ENCODE peak calls at places on chromosomes 11 and 22, in ten cellular contexts. H, D, G, S, R, I, E, Q, T and B are unnamed samples.

GRCh38 chr11:73931039-73931645 is 19.7 kb upstream of the DNAJB13 start:
- DNase-seq in H (peak), D (peak), G (peak), S (peak), R (no peak), I (no peak), E (peak), Q (peak), T (no peak), B (no peak)

GRCh38 chr11:134360050-134360835 is 28.5 kb downstream of the GLB1L2 start:
- DNase-seq in H (peak), D (peak), G (peak), S (peak), R (peak), I (peak), E (peak), Q (peak), T (peak), B (peak)

GRCh38 chr22:19287889-19288288 is 3.6 kb downstream of the CLTCL1 start:
- DNase-seq in H (no peak), D (no peak), G (no peak), S (no peak), R (no peak), I (no peak), E (no peak), Q (no peak), T (no peak), B (no peak)

GRCh38 chr11:64660205-64660604 is 62.8 kb downstream of the NRXN2 start:
- DNase-seq in H (no peak), D (no peak), G (no peak), S (no peak), R (no peak), I (no peak), E (no peak), Q (no peak), T (no peak), B (no peak)

GRCh38 chr11:36376888-36377758 is 81.0 kb downstream of the PRR5L start:
- DNase-seq in H (peak), D (peak), G (no peak), S (peak), R (no peak), I (no peak), E (peak), Q (no peak), T (no peak), B (peak)

GRCh38 chr11:118322721-118323120 is 18.2 kb downstream of the CD3E start:
- DNase-seq in H (no peak), D (no peak), G (no peak), S (no peak), R (no peak), I (no peak), E (no peak), Q (no peak), T (no peak), B (no peak)

GRCh38 chr11:61023086-61024035 is 51.9 kb downstream of the CD6 start:
- DNase-seq in H (no peak), D (peak), G (no peak), S (no peak), R (no peak), I (no peak), E (no peak), Q (no peak), T (no peak), B (no peak)

GRCh38 chr22:40951795-40952602 is 821 bp downstream of the RBX1 start:
- DNase-seq in H (no peak), D (no peak), G (no peak), S (no peak), R (no peak), I (no peak), E (peak), Q (no peak), T (no peak), B (no peak)

GRCh38 chr11:133835258-133836075 is 9.8 kb downstream of the SPATA19 start:
- DNase-seq in H (peak), D (no peak), G (peak), S (peak), R (no peak), I (peak), E (peak), Q (peak), T (no peak), B (no peak)

GRCh38 chr11:127003260-127003981 is 2.9 kb upstream of the KIRREL3 start:
- DNase-seq in H (peak), D (no peak), G (no peak), S (peak), R (no peak), I (peak), E (no peak), Q (no peak), T (no peak), B (no peak)

GRCh38 chr22:31628969-31629723 is 32.9 kb downstream of the PISD start:
- DNase-seq in H (no peak), D (no peak), G (no peak), S (no peak), R (no peak), I (no peak), E (no peak), Q (no peak), T (no peak), B (peak)

GRCh38 chr11:72224587-72225410 is at the start of gene INPPL1:
- DNase-seq in H (peak), D (peak), G (no peak), S (peak), R (no peak), I (no peak), E (peak), Q (no peak), T (no peak), B (no peak)

GRCh38 chr11:19077965-19078364 is 17.4 kb upstream of the MRGPRX2 start:
- DNase-seq in H (no peak), D (no peak), G (no peak), S (no peak), R (no peak), I (no peak), E (no peak), Q (no peak), T (no peak), B (no peak)

GRCh38 chr22:22043296-22044078 is 60.9 kb upstream of the TOP3B start:
- DNase-seq in H (no peak), D (no peak), G (no peak), S (no peak), R (no peak), I (no peak), E (no peak), Q (no peak), T (no peak), B (no peak)

GRCh38 chr22:18970948-18971315 is 34.8 kb upstream of the PRODH start:
- DNase-seq in H (no peak), D (no peak), G (no peak), S (peak), R (no peak), I (no peak), E (no peak), Q (no peak), T (no peak), B (no peak)

GRCh38 chr11:72627594-72628281 is 46.5 kb downstream of the PDE2A start:
- DNase-seq in H (no peak), D (no peak), G (no peak), S (no peak), R (no peak), I (no peak), E (no peak), Q (no peak), T (no peak), B (no peak)

GRCh38 chr22:30612789-30613188 is 5.8 kb downstream of the TCN2 start:
- DNase-seq in H (no peak), D (no peak), G (no peak), S (no peak), R (no peak), I (no peak), E (no peak), Q (no peak), T (no peak), B (no peak)
- TF ChIP-seq POLR2AphosphoS5 in H (no peak), D (no peak), G (no peak), S (no peak), R (no peak), I (no peak), E (no peak), Q (no peak), T (no peak), B (no peak)

GRCh38 chr11:14322510-14322909 is 36.5 kb downstream of the RRAS2 start:
- DNase-seq in H (no peak), D (no peak), G (no peak), S (no peak), R (no peak), I (no peak), E (no peak), Q (no peak), T (no peak), B (no peak)

GRCh38 chr11:14317659-14318325 is 41.2 kb downstream of the RRAS2 start:
- DNase-seq in H (no peak), D (no peak), G (no peak), S (no peak), R (no peak), I (no peak), E (no peak), Q (no peak), T (no peak), B (no peak)

GRCh38 chr11:14320020-14320419 is 39.0 kb downstream of the RRAS2 start:
- DNase-seq in H (no peak), D (no peak), G (no peak), S (no peak), R (no peak), I (no peak), E (no peak), Q (no peak), T (no peak), B (no peak)

GRCh38 chr11:14315130-14315529 is 43.9 kb downstream of the RRAS2 start:
- DNase-seq in H (no peak), D (no peak), G (no peak), S (no peak), R (no peak), I (no peak), E (no peak), Q (no peak), T (no peak), B (no peak)

DNA sequence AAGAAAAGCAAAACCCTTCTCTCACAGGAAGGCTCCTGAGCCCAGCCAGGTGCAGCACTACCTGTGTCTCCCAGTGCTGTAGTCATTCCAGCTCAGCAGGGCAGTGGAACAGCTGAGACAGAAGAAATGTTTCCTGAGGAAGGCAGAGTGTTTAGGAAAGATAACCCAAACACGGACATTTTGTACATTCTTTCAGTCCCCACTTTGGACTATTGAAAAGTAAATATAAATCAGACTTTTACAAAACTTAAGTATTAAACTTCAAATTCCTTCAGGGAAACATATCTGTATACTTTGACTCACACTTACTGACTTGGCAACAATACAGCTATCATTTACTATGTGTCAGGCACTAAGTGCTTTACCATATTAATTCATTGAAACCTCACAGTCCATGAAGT is 40.4 kb downstream of the RRAS2 start:
- DNase-seq in H (no peak), D (no peak), G (no peak), S (no peak), R (no peak), I (no peak), E (no peak), Q (no peak), T (no peak), B (no peak)
- TF ChIP-seq POLR2AphosphoS5 in H (no peak), D (no peak), G (no peak), S (no peak), R (no peak), I (no peak), E (no peak), Q (no peak), T (no peak), B (no peak)

GRCh38 chr22:23203452-23204124 is 23.3 kb downstream of the BCR start:
- DNase-seq in H (no peak), D (no peak), G (no peak), S (no peak), R (no peak), I (no peak), E (no peak), Q (no peak), T (no peak), B (no peak)
- TF ChIP-seq POLR2AphosphoS5 in H (no peak), D (no peak), G (no peak), S (no peak), R (no peak), I (no peak), E (no peak), Q (no peak), T (no peak), B (no peak)

GRCh38 chr22:49960967-49961600 is 512 bp downstream of the PIM3 start:
- DNase-seq in H (peak), D (peak), G (no peak), S (peak), R (peak), I (no peak), E (no peak), Q (no peak), T (peak), B (no peak)

GRCh38 chr22:49962751-49963646 is 2.4 kb downstream of the PIM3 start:
- DNase-seq in H (no peak), D (peak), G (no peak), S (no peak), R (peak), I (no peak), E (no peak), Q (no peak), T (peak), B (no peak)

GRCh38 chr22:49961601-49962011 is 1.0 kb downstream of the PIM3 start:
- DNase-seq in H (no peak), D (no peak), G (no peak), S (no peak), R (peak), I (no peak), E (no peak), Q (no peak), T (peak), B (no peak)

GRCh38 chr22:49963647-49964026 is 3.1 kb downstream of the PIM3 start:
- DNase-seq in H (no peak), D (peak), G (no peak), S (peak), R (peak), I (no peak), E (no peak), Q (no peak), T (peak), B (no peak)

GRCh38 chr22:49962012-49962750 is 1.6 kb downstream of the PIM3 start:
- DNase-seq in H (peak), D (peak), G (no peak), S (peak), R (peak), I (peak), E (peak), Q (peak), T (peak), B (peak)
- TF ChIP-seq POLR2AphosphoS5 in H (no peak), D (peak), G (peak), S (no peak), R (peak), I (no peak), E (no peak), Q (peak), T (no peak), B (peak)

GRCh38 chr11:57426754-57427691 is at the start of gene SLC43A3:
- DNase-seq in H (peak), D (peak), G (no peak), S (peak), R (peak), I (peak), E (peak), Q (peak), T (peak), B (peak)

GRCh38 chr11:57425565-57426438 is 1.1 kb downstream of the SLC43A3 start:
- DNase-seq in H (no peak), D (peak), G (no peak), S (no peak), R (peak), I (no peak), E (peak), Q (no peak), T (peak), B (no peak)

GRCh38 chr11:57424137-57424801 is 2.7 kb downstream of the SLC43A3 start:
- DNase-seq in H (no peak), D (no peak), G (no peak), S (no peak), R (no peak), I (no peak), E (no peak), Q (no peak), T (no peak), B (no peak)

GRCh38 chr11:57426439-57426753 is 525 bp downstream of the SLC43A3 start:
- DNase-seq in H (peak), D (no peak), G (no peak), S (no peak), R (no peak), I (no peak), E (no peak), Q (no peak), T (no peak), B (no peak)

GRCh38 chr11:57424802-57425564 is 1.9 kb downstream of the SLC43A3 start:
- DNase-seq in H (no peak), D (peak), G (no peak), S (no peak), R (no peak), I (peak), E (peak), Q (peak), T (peak), B (peak)
- TF ChIP-seq POLR2AphosphoS5 in H (no peak), D (peak), G (no peak), S (no peak), R (peak), I (no peak), E (peak), Q (no peak), T (no peak), B (peak)